ENCODE peak calls at places on chromosomes 13 and 19, in five cellular contexts. W is body of pancreas, E is AG04450, B is foreskin keratinocyte, C is uterus. R is an unnamed sample.

GRCh38 chr13:113565526-113566226 is 18.9 kb upstream of the TFDP1 start:
- DNase-seq in C (no peak), W (no peak), B (no peak), E (no peak), R (no peak)

GRCh38 chr19:44666852-44667251 is 4.4 kb upstream of the CEACAM19 start:
- DNase-seq in W (no peak), C (no peak), E (no peak), B (no peak), R (no peak)

GRCh38 chr19:2230807-2231533 is 5.2 kb downstream of the PLEKHJ1 start:
- DNase-seq in E (no peak), W (no peak), C (no peak), B (no peak), R (no peak)

GRCh38 chr13:77384999-77385398 is 58.1 kb upstream of the MYCBP2 start:
- DNase-seq in E (no peak), B (no peak), W (no peak), C (no peak), R (no peak)

GRCh38 chr13:37001921-37002250 is 1.3 kb downstream of the EXOSC8 start:
- DNase-seq in B (no peak), W (no peak), E (no peak), C (no peak), R (no peak)

GRCh38 chr13:81395368-81395767 is 1054.4 kb upstream of the SPRY2 start:
- DNase-seq in B (no peak), W (peak; percentile 9), C (no peak), E (no peak), R (no peak)

GRCh38 chr13:102293723-102294122 is 108.1 kb downstream of the FGF14 start:
- DNase-seq in E (no peak), W (no peak), B (no peak), C (no peak), R (no peak)

GRCh38 chr19:42286349-42287016 is 15.4 kb upstream of the PRR19 start:
- DNase-seq in B (no peak), W (peak; percentile 74), E (no peak), C (peak; percentile 63), R (peak; percentile 86)

GRCh38 chr19:45094707-45095106 is 1.7 kb downstream of the PPP1R37 start:
- DNase-seq in B (no peak), E (no peak), C (no peak), W (no peak), R (no peak)

GRCh38 chr13:27678306-27679040 is 56.8 kb downstream of the POLR1D start:
- DNase-seq in E (no peak), B (peak; percentile 75), C (no peak), W (peak; percentile 20), R (no peak)

GRCh38 chr19:40271706-40272105 is 13.4 kb downstream of the AKT2 start:
- DNase-seq in E (no peak), C (no peak), W (no peak), B (no peak), R (no peak)

GRCh38 chr19:40272261-40272660 is 12.9 kb downstream of the AKT2 start:
- DNase-seq in B (no peak), W (no peak), E (no peak), C (no peak), R (no peak)

GRCh38 chr19:40273469-40274360 is 11.4 kb downstream of the AKT2 start:
- DNase-seq in B (no peak), E (no peak), C (no peak), W (no peak), R (no peak)

GRCh38 chr19:40277356-40277755 is 7.8 kb downstream of the AKT2 start:
- DNase-seq in B (no peak), E (no peak), W (no peak), C (no peak), R (no peak)

GRCh38 chr19:40274585-40275544 is 10.3 kb downstream of the AKT2 start:
- DNase-seq in B (no peak), C (no peak), W (no peak), E (no peak), R (no peak)
- H3K27ac ChIP-seq in B (no peak overlapping the region), C (no peak overlapping the region), W (no peak overlapping the region), E (no peak overlapping the region), R (no peak overlapping the region)

GRCh38 chr19:40365010-40365409 is 16.5 kb downstream of the PLD3 start:
- DNase-seq in B (no peak), E (no peak), W (no peak), C (no peak), R (no peak)

GRCh38 chr19:40363128-40363527 is 14.6 kb downstream of the PLD3 start:
- DNase-seq in E (no peak), C (no peak), W (no peak), B (no peak), R (no peak)

GRCh38 chr19:40367577-40368434 is 19.3 kb downstream of the PLD3 start:
- DNase-seq in C (no peak), B (no peak), W (no peak), E (no peak), R (no peak)

GRCh38 chr19:40366697-40367561 is 18.4 kb downstream of the PLD3 start:
- DNase-seq in C (no peak), E (no peak), W (no peak), B (no peak), R (no peak)

GRCh38 chr19:40365613-40366401 is 17.3 kb downstream of the PLD3 start:
- DNase-seq in W (peak; percentile 43), C (peak; percentile 66), B (no peak), E (peak; percentile 39), R (peak; percentile 71)
- H3K27ac ChIP-seq in W (no peak overlapping the region), C (no peak overlapping the region), B (peak overlapping the region; percentile 5), E (peak overlapping the region; percentile 2), R (no peak overlapping the region)

DNA sequence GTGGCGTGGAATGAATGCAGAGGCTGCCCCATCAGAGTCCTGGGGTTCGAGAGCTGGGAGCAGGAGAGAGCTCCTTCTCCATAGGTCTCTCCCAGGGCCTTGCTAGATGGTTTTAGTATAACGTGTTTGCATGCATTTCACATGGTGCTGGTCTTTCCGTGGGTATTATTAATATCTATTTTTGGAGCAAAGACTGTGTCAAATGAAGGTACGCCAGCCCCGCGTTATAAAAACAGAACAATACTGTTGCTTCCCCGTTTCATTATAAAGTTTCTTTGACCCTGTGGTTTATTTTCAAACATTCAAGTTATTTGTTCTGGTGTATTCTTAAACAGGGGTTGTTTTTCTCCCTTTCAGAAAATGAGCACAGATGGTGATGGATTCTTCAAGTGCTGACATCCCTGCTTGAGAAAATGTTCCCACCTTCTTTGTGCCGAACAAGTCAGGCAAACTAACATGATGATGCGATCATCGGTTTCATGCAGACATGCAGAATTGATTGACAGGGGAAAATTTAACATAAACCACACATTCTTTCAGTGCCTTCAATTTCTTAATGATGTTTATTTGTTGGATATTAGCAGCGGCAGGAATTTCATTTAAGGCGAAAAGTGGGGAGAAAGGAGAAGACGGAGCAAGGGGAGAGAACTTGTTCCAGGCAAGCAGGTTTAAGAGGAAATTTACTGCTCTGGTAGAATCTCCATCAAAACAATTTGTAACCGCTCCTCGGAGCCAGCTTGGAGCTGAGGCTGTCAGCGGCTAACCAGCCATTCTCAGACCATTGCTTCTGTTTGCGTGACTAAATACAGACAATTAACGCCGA is 62.0 kb upstream of the ZNF536 start:
- DNase-seq in E (no peak), C (no peak), B (no peak), W (no peak), R (no peak)
- H3K27ac ChIP-seq in E (no peak overlapping the region), C (no peak overlapping the region), B (no peak overlapping the region), W (no peak overlapping the region), R (no peak overlapping the region)

GRCh38 chr19:19423322-19423721 is 17.8 kb downstream of the GATAD2A start:
- DNase-seq in C (no peak), E (no peak), W (no peak), B (no peak), R (no peak)
- H3K27ac ChIP-seq in C (no peak overlapping the region), E (no peak overlapping the region), W (no peak overlapping the region), B (no peak overlapping the region), R (no peak overlapping the region)

GRCh38 chr13:40622761-40623160 is 43.7 kb downstream of the FOXO1 start:
- DNase-seq in C (no peak), B (no peak), W (no peak), E (no peak), R (no peak)
- H3K27ac ChIP-seq in C (peak overlapping the region; percentile 58), B (no peak overlapping the region), W (no peak overlapping the region), E (no peak overlapping the region), R (no peak overlapping the region)

DNA sequence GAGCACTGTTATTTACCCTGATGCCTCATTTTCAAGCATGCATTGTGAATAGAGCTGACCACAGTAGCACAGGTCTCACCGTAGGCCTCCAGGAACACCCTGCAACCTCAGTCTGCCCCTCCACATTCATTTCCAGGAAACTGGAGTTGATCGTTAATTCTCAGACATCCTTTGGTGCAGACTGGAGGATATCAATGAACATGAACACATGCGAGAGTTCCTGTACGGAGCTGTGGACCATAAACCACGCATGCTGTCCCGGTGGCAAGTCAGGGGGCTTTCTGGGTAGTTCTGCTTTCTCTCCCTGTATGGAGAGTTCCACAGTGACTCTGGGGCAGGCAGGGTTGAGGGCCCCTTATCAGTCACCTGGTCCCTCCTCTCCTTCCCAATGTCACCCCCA is 55.5 kb upstream of the URI1 start:
- DNase-seq in W (no peak), E (no peak), C (no peak), B (no peak), R (no peak)
- H3K27ac ChIP-seq in W (no peak overlapping the region), E (no peak overlapping the region), C (no peak overlapping the region), B (no peak overlapping the region), R (no peak overlapping the region)

GRCh38 chr19:29325241-29325975 is 112.5 kb upstream of the UQCRFS1 start:
- DNase-seq in E (no peak), C (no peak), B (no peak), W (no peak), R (no peak)
- H3K27ac ChIP-seq in E (no peak overlapping the region), C (no peak overlapping the region), B (no peak overlapping the region), W (no peak overlapping the region), R (no peak overlapping the region)

DNA sequence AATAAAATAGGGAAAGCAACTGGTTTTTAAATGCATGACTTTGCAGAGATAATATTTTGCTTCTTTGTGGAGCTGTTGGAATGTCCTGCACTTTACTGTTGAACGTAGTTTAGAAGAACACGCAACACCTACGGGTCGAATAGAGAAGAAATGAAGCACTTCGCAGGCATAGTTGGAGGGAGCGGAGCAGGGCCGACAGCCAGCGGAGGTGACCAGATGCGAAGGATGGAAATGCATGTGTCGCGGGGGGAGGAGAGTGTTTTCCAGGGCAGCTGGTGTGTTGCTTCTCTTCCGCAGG is 846 bp downstream of the CEBPG start:
- DNase-seq in C (no peak), B (no peak), E (no peak), W (peak; percentile 50), R (no peak)
- H3K27ac ChIP-seq in C (peak overlapping the region; percentile 93), B (peak overlapping the region; percentile 99), E (peak overlapping the region; percentile 73), W (peak overlapping the region; percentile 99), R (peak overlapping the region; percentile 99)

R was measured in right cardiac atrium.